ENCODE peak calls at places on chromosomes 4 and X, in six cellular contexts. P is H9, R is IMR-90, L is neuronal stem cell, Y is mesendoderm, G is H1. B is an unnamed sample.

GRCh38 chrX:106170318-106170717 is 2.2 kb downstream of the PWWP3B start:
- DNase-seq in P (no peak), R (no peak), L (no peak), Y (peak; percentile 0), G (no peak), B (peak; percentile 15)

GRCh38 chrX:15493118-15494082 is at the start of gene PIR:
- DNase-seq in P (peak; percentile 97), R (peak; percentile 80), L (peak; percentile 66), Y (peak; percentile 95), G (peak; percentile 59), B (peak; percentile 87)

GRCh38 chr4:31613946-31614623 is 893.9 kb downstream of the PCDH7 start:
- DNase-seq in P (peak; percentile 31), R (no peak), L (peak; percentile 6), Y (peak; percentile 5), G (no peak), B (peak; percentile 57)

GRCh38 chrX:68252664-68253063 is 180.6 kb downstream of the OPHN1 start:
- DNase-seq in P (no peak), R (no peak), L (no peak), Y (peak; percentile 1), G (no peak), B (no peak)

GRCh38 chr4:94635172-94635571 is 122.6 kb upstream of the BMPR1B start:
- DNase-seq in P (no peak), R (peak; percentile 53), L (no peak), Y (peak; percentile 22), G (no peak), B (peak; percentile 71)

GRCh38 chrX:12790878-12791252 is 347 bp upstream of the PRPS2 start:
- DNase-seq in P (no peak), R (no peak), L (no peak), Y (no peak), G (no peak), B (no peak)

GRCh38 chr4:16582036-16582435 is 316.4 kb downstream of the LDB2 start:
- DNase-seq in P (no peak), R (no peak), L (no peak), Y (no peak), G (no peak), B (no peak)

GRCh38 chr4:16264798-16265197 is 38.5 kb upstream of the TAPT1 start:
- DNase-seq in P (no peak), R (peak; percentile 58), L (no peak), Y (peak; percentile 29), G (no peak), B (peak; percentile 54)

GRCh38 chr4:38383646-38384121 is 280.3 kb upstream of the KLF3 start:
- DNase-seq in P (no peak), R (no peak), L (no peak), Y (no peak), G (no peak), B (no peak)

GRCh38 chr4:8372506-8373070 is 67.9 kb downstream of the ACOX3 start:
- DNase-seq in P (no peak), R (no peak), L (no peak), Y (no peak), G (no peak), B (no peak)

GRCh38 chr4:77073106-77073858 is 2.5 kb downstream of the CCNI start:
- DNase-seq in P (no peak), R (peak; percentile 56), L (no peak), Y (no peak), G (no peak), B (peak; percentile 59)

GRCh38 chr4:118076958-118077766 is 42.9 kb downstream of the NDST3 start:
- DNase-seq in P (peak; percentile 69), R (peak; percentile 34), L (no peak), Y (peak; percentile 76), G (no peak), B (peak; percentile 30)

GRCh38 chr4:145886871-145887240 is 51.8 kb downstream of the ZNF827 start:
- DNase-seq in P (no peak), R (no peak), L (no peak), Y (no peak), G (no peak), B (no peak)

GRCh38 chrX:67543818-67544217 is at the start of gene AR:
- DNase-seq in P (peak; percentile 85), R (peak; percentile 28), L (peak; percentile 62), Y (peak; percentile 84), G (peak; percentile 43), B (peak; percentile 79)

GRCh38 chr4:139461022-139461421 is 7.1 kb downstream of the RAB33B start:
- DNase-seq in P (peak; percentile 76), R (no peak), L (no peak), Y (peak; percentile 74), G (no peak), B (no peak)

GRCh38 chrX:111519215-111519614 is 7.8 kb downstream of the SERTM2 start:
- DNase-seq in P (no peak), R (peak; percentile 55), L (peak; percentile 38), Y (peak; percentile 49), G (no peak), B (peak; percentile 93)

GRCh38 chr4:100566396-100566795 is 48.6 kb upstream of the EMCN start:
- DNase-seq in P (no peak), R (no peak), L (no peak), Y (no peak), G (no peak), B (no peak)

GRCh38 chrX:15244421-15244820 is 25.5 kb downstream of the ASB9 start:
- DNase-seq in P (no peak), R (no peak), L (no peak), Y (no peak), G (no peak), B (no peak)

GRCh38 chrX:139113682-139114081 is 402.2 kb upstream of the FGF13 start:
- DNase-seq in P (no peak), R (no peak), L (no peak), Y (no peak), G (no peak), B (no peak)

GRCh38 chrX:115606861-115607260 is 45.9 kb downstream of the PLS3 start:
- DNase-seq in P (peak; percentile 35), R (no peak), L (no peak), Y (peak; percentile 39), G (no peak), B (no peak)

GRCh38 chr4:140609548-140610425 is 41.0 kb upstream of the UCP1 start:
- DNase-seq in P (no peak), R (peak; percentile 55), L (peak; percentile 35), Y (peak; percentile 51), G (no peak), B (peak; percentile 54)

DNA sequence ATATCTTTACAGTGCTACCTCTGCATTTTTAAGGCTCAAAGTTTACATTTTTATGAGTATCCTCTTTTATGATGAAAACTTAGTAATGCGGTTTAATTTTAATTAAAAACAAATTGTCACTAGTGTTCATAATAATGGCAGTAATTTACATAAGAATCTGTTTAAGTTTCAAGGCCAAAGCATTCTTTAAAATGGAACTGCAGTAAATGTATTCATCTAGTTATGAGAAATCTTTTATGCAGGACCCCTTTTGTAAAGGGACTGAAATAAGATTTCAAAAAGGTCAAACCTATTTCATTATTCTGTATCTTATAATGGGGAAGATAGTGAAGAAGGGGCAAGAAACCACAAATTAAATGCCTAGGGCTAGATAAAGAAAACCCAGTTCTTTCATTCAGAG is 37.1 kb downstream of the CHIC2 start:
- DNase-seq in P (no peak), R (no peak), L (no peak), Y (no peak), G (no peak), B (no peak)
- H3K9ac ChIP-seq in P (no peak overlapping the region), R (no peak overlapping the region), L (no peak overlapping the region), Y (no peak overlapping the region), G (no peak overlapping the region), B (no peak overlapping the region)

DNA sequence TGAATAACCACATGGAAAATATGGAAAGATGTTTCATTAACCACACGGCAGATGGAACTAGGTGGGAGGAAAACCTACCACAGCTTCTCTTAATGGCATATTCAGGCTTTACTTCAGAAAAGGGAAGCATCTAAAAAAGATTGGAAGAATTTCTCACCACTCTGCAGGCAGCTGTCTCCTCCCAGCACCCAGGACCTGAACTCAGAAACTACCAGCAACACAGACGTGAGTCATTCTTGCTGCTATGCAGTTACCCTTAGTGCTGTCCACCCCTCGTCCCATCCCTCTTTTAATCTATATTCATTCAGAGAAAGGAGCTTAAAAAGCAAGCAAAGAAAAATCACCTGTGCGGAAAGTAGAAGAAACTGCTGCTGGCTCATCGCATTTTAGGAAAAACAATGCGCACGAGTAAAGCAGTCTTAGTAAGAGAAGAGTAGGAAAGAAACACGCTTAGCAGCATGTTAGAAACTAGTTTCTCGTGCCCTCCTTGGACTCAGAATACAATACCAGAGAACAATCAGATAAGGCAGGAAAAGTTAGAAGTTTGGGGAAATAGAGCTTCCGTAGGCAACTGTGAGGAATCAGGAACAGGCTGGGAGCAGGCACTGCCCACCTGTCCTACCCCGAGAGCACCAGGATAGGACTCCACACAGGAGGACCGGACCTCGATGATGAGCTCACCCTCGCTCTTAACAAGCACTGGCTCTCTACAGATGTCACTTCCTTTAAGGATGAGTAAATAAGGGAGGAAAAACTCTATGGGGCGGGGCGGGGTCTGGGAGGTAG is 48.1 kb upstream of the ENPP6 start:
- DNase-seq in P (no peak), R (peak; percentile 61), L (no peak), Y (peak; percentile 76), G (no peak), B (peak; percentile 34)
- H3K4me1 ChIP-seq in P (no peaks in the 10 kb centered on the region), R (peaks cover 14% of the 10 kb centered on the region), L (peaks cover 2% of the 10 kb centered on the region), Y (no peaks in the 10 kb centered on the region), G (no peaks in the 10 kb centered on the region), B (peaks cover 4% of the 10 kb centered on the region)

GRCh38 chr4:84237008-84237407 is 262.1 kb downstream of the NKX6-1 start:
- DNase-seq in P (no peak), R (no peak), L (no peak), Y (no peak), G (no peak), B (no peak)

GRCh38 chr4:84238247-84239090 is 260.6 kb downstream of the NKX6-1 start:
- DNase-seq in P (no peak), R (peak; percentile 21), L (no peak), Y (no peak), G (no peak), B (no peak)

GRCh38 chr4:84235131-84235530 is 264.0 kb downstream of the NKX6-1 start:
- DNase-seq in P (no peak), R (no peak), L (no peak), Y (no peak), G (no peak), B (no peak)

GRCh38 chr4:84232311-84233095 is 266.6 kb downstream of the NKX6-1 start:
- DNase-seq in P (no peak), R (no peak), L (no peak), Y (no peak), G (no peak), B (no peak)

GRCh38 chr4:84235545-84235944 is 263.5 kb downstream of the NKX6-1 start:
- DNase-seq in P (no peak), R (no peak), L (no peak), Y (no peak), G (no peak), B (no peak)
- H2BK15ac ChIP-seq in P (no peak overlapping the region), R (no peak overlapping the region), L (no peak overlapping the region), Y (no peak overlapping the region), G (no peak overlapping the region), B (no peak overlapping the region)

GRCh38 chr4:1795304-1796195 is 2.5 kb downstream of the FGFR3 start:
- DNase-seq in P (no peak), R (no peak), L (no peak), Y (peak; percentile 51), G (no peak), B (no peak)

GRCh38 chr4:1793496-1793840 is 375 bp downstream of the FGFR3 start:
- DNase-seq in P (no peak), R (no peak), L (no peak), Y (peak; percentile 63), G (no peak), B (peak; percentile 29)

GRCh38 chr4:1796486-1797204 is 3.6 kb downstream of the FGFR3 start:
- DNase-seq in P (no peak), R (no peak), L (no peak), Y (no peak), G (no peak), B (no peak)

GRCh38 chr4:1793940-1794808 is 1.1 kb downstream of the FGFR3 start:
- DNase-seq in P (no peak), R (no peak), L (no peak), Y (peak; percentile 57), G (no peak), B (peak; percentile 46)

GRCh38 chr4:1794809-1795303 is 1.8 kb downstream of the FGFR3 start:
- DNase-seq in P (no peak), R (no peak), L (no peak), Y (no peak), G (no peak), B (no peak)
- H3K9ac ChIP-seq in P (no peak overlapping the region), R (no peak overlapping the region), L (peak overlapping the region; percentile 70), Y (peak overlapping the region; percentile 91), G (no peak overlapping the region), B (no peak overlapping the region)

B was measured in mesenchymal stem cell.